ENCODE peak calls at places on chromosomes 5 and 9, in nine cellular contexts. One of them, this sample, is unnamed.

GRCh38 chr9:16030513-16031185 is 477.8 kb downstream of the CCDC171 start:
- DNase-seq in esophagus muscularis mucosa: no peak
- DNase-seq in tibial nerve: no peak
- DNase-seq in foreskin keratinocyte: peak
- DNase-seq in IMR-90: peak
- DNase-seq in AG10803: peak
- DNase-seq in neural progenitor cell: no peak
- DNase-seq in DND-41: peak
- DNase-seq in fibroblast of lung: peak
- DNase-seq in this sample: peak

GRCh38 chr9:115220339-115221009 is 102.5 kb upstream of the TNC start:
- DNase-seq in AG10803: peak
- DNase-seq in IMR-90: peak
- DNase-seq in tibial nerve: no peak
- DNase-seq in DND-41: no peak
- DNase-seq in foreskin keratinocyte: peak
- DNase-seq in fibroblast of lung: no peak
- DNase-seq in neural progenitor cell: peak
- DNase-seq in esophagus muscularis mucosa: no peak
- DNase-seq in this sample: no peak

GRCh38 chr5:84393969-84394368 is 9.3 kb upstream of the EDIL3 start:
- DNase-seq in esophagus muscularis mucosa: no peak
- DNase-seq in AG10803: peak
- DNase-seq in foreskin keratinocyte: peak
- DNase-seq in DND-41: no peak
- DNase-seq in tibial nerve: no peak
- DNase-seq in IMR-90: peak
- DNase-seq in neural progenitor cell: no peak
- DNase-seq in fibroblast of lung: peak
- DNase-seq in this sample: no peak

GRCh38 chr9:82202808-82203207 is 214.2 kb downstream of the SPATA31D1 start:
- DNase-seq in IMR-90: peak
- DNase-seq in neural progenitor cell: no peak
- DNase-seq in DND-41: no peak
- DNase-seq in esophagus muscularis mucosa: no peak
- DNase-seq in tibial nerve: no peak
- DNase-seq in AG10803: peak
- DNase-seq in fibroblast of lung: peak
- DNase-seq in foreskin keratinocyte: peak
- DNase-seq in this sample: peak

GRCh38 chr9:17082343-17082742 is 52.5 kb upstream of the CNTLN start:
- DNase-seq in DND-41: no peak
- DNase-seq in esophagus muscularis mucosa: no peak
- DNase-seq in IMR-90: peak
- DNase-seq in fibroblast of lung: peak
- DNase-seq in neural progenitor cell: peak
- DNase-seq in tibial nerve: peak
- DNase-seq in foreskin keratinocyte: peak
- DNase-seq in AG10803: peak
- DNase-seq in this sample: peak

GRCh38 chr5:81544351-81545001 is 150.5 kb upstream of the ACOT12 start:
- DNase-seq in tibial nerve: no peak
- DNase-seq in IMR-90: peak
- DNase-seq in AG10803: peak
- DNase-seq in esophagus muscularis mucosa: no peak
- DNase-seq in foreskin keratinocyte: peak
- DNase-seq in neural progenitor cell: no peak
- DNase-seq in fibroblast of lung: peak
- DNase-seq in DND-41: no peak
- DNase-seq in this sample: no peak

GRCh38 chr5:141942185-141942857 is 15.7 kb downstream of the PCDH12 start:
- DNase-seq in esophagus muscularis mucosa: no peak
- DNase-seq in IMR-90: no peak
- DNase-seq in fibroblast of lung: no peak
- DNase-seq in tibial nerve: no peak
- DNase-seq in neural progenitor cell: no peak
- DNase-seq in DND-41: no peak
- DNase-seq in AG10803: no peak
- DNase-seq in foreskin keratinocyte: no peak
- DNase-seq in this sample: no peak

GRCh38 chr5:27125856-27126255 is 87.5 kb upstream of the CDH9 start:
- DNase-seq in foreskin keratinocyte: no peak
- DNase-seq in neural progenitor cell: no peak
- DNase-seq in tibial nerve: no peak
- DNase-seq in AG10803: no peak
- DNase-seq in fibroblast of lung: no peak
- DNase-seq in DND-41: no peak
- DNase-seq in esophagus muscularis mucosa: no peak
- DNase-seq in IMR-90: no peak
- DNase-seq in this sample: no peak

GRCh38 chr9:93264338-93265125 is 80.6 kb downstream of the WNK2 start:
- DNase-seq in esophagus muscularis mucosa: peak
- DNase-seq in DND-41: no peak
- DNase-seq in neural progenitor cell: no peak
- DNase-seq in IMR-90: no peak
- DNase-seq in tibial nerve: no peak
- DNase-seq in foreskin keratinocyte: no peak
- DNase-seq in fibroblast of lung: no peak
- DNase-seq in AG10803: no peak
- DNase-seq in this sample: no peak

GRCh38 chr9:6218099-6218502 is 2.5 kb downstream of the IL33 start:
- DNase-seq in fibroblast of lung: peak
- DNase-seq in esophagus muscularis mucosa: no peak
- DNase-seq in DND-41: no peak
- DNase-seq in IMR-90: peak
- DNase-seq in AG10803: peak
- DNase-seq in neural progenitor cell: no peak
- DNase-seq in tibial nerve: peak
- DNase-seq in foreskin keratinocyte: peak
- DNase-seq in this sample: peak

GRCh38 chr9:112176410-112177010 is 1.4 kb upstream of the SUSD1 start:
- DNase-seq in neural progenitor cell: no peak
- DNase-seq in fibroblast of lung: no peak
- DNase-seq in esophagus muscularis mucosa: no peak
- DNase-seq in foreskin keratinocyte: no peak
- DNase-seq in tibial nerve: no peak
- DNase-seq in AG10803: no peak
- DNase-seq in IMR-90: no peak
- DNase-seq in DND-41: no peak
- DNase-seq in this sample: no peak

GRCh38 chr5:11894992-11895391 is 9.3 kb downstream of the CTNND2 start:
- DNase-seq in IMR-90: no peak
- DNase-seq in esophagus muscularis mucosa: no peak
- DNase-seq in neural progenitor cell: no peak
- DNase-seq in fibroblast of lung: no peak
- DNase-seq in AG10803: no peak
- DNase-seq in tibial nerve: no peak
- DNase-seq in foreskin keratinocyte: no peak
- DNase-seq in DND-41: no peak
- DNase-seq in this sample: no peak

GRCh38 chr5:176514244-176514918 is 22.8 kb downstream of the RNF44 start:
- DNase-seq in foreskin keratinocyte: no peak
- DNase-seq in AG10803: no peak
- DNase-seq in IMR-90: no peak
- DNase-seq in tibial nerve: no peak
- DNase-seq in fibroblast of lung: no peak
- DNase-seq in neural progenitor cell: no peak
- DNase-seq in DND-41: no peak
- DNase-seq in esophagus muscularis mucosa: no peak
- DNase-seq in this sample: no peak

GRCh38 chr9:37369671-37370070 is 52.8 kb upstream of the GRHPR start:
- DNase-seq in esophagus muscularis mucosa: no peak
- DNase-seq in neural progenitor cell: no peak
- DNase-seq in fibroblast of lung: no peak
- DNase-seq in AG10803: no peak
- DNase-seq in tibial nerve: no peak
- DNase-seq in foreskin keratinocyte: no peak
- DNase-seq in DND-41: no peak
- DNase-seq in IMR-90: no peak
- DNase-seq in this sample: no peak
- TF ChIP-seq CTCF in esophagus muscularis mucosa: no peak
- TF ChIP-seq CTCF in neural progenitor cell: no peak
- TF ChIP-seq CTCF in fibroblast of lung: no peak
- TF ChIP-seq CTCF in AG10803: no peak
- TF ChIP-seq CTCF in tibial nerve: no peak
- TF ChIP-seq CTCF in foreskin keratinocyte: no peak
- TF ChIP-seq CTCF in DND-41: no peak
- TF ChIP-seq CTCF in IMR-90: no peak
- TF ChIP-seq CTCF in this sample: no peak

DNA sequence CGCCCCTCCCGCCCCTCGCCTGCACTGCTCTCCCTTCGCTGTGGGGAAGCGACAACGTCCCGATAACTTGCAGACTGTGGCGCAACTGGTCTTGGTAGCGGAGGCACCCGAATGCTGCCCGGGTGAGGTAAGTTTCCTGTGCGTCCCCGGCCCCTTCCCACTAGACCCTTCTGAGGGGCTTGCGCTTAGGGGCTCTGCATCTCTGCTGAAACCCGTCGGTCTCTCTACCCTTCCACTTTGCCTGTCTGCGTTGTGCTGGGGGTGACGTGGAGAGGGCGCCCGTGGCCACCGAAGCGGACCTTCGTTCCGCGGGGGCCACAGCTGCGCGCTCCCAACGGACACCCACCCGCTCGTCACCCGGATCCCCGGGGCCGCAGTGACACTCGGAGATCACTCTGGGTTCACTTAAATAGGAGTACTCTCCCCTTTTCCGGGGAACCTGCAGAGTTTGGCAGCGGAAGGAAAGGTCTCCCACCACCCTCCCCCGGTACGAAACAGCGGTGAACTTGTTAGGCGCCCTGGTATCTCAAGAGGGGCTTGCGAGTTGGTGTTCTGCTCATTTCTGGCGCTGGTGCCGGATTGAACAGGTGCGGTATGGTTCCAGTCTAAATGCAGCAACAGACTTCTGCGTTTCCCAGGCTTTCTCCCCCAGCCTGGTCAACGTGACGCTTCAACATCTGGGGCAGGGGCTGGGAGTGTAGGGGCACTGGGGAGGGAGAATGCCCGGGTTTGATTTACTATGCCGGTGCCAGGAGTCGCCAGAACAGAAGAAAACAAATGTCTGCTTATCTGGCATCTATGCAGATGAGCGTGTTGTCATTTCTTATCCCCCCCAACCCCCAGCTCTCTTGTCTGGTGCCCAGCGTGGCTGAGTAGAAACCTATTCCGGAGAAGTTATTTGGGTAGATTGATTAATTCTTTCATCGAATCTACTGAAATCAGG is 867 bp downstream of the PIP5K1B start:
- DNase-seq in tibial nerve: no peak
- DNase-seq in IMR-90: no peak
- DNase-seq in fibroblast of lung: peak
- DNase-seq in esophagus muscularis mucosa: peak
- DNase-seq in AG10803: no peak
- DNase-seq in DND-41: no peak
- DNase-seq in neural progenitor cell: peak
- DNase-seq in foreskin keratinocyte: no peak
- DNase-seq in this sample: no peak
- TF ChIP-seq CTCF in tibial nerve: no peak
- TF ChIP-seq CTCF in IMR-90: no peak
- TF ChIP-seq CTCF in fibroblast of lung: no peak
- TF ChIP-seq CTCF in esophagus muscularis mucosa: no peak
- TF ChIP-seq CTCF in AG10803: no peak
- TF ChIP-seq CTCF in DND-41: no peak
- TF ChIP-seq CTCF in neural progenitor cell: no peak
- TF ChIP-seq CTCF in foreskin keratinocyte: no peak
- TF ChIP-seq CTCF in this sample: no peak

GRCh38 chr5:75243510-75243909 is 6.8 kb upstream of the ANKRD31 start:
- DNase-seq in tibial nerve: no peak
- DNase-seq in IMR-90: no peak
- DNase-seq in fibroblast of lung: no peak
- DNase-seq in neural progenitor cell: no peak
- DNase-seq in DND-41: no peak
- DNase-seq in esophagus muscularis mucosa: no peak
- DNase-seq in foreskin keratinocyte: peak
- DNase-seq in AG10803: no peak
- DNase-seq in this sample: no peak
- TF ChIP-seq CTCF in tibial nerve: no peak
- TF ChIP-seq CTCF in IMR-90: no peak
- TF ChIP-seq CTCF in fibroblast of lung: no peak
- TF ChIP-seq CTCF in neural progenitor cell: no peak
- TF ChIP-seq CTCF in DND-41: no peak
- TF ChIP-seq CTCF in esophagus muscularis mucosa: no peak
- TF ChIP-seq CTCF in foreskin keratinocyte: no peak
- TF ChIP-seq CTCF in AG10803: no peak
- TF ChIP-seq CTCF in this sample: no peak

DNA sequence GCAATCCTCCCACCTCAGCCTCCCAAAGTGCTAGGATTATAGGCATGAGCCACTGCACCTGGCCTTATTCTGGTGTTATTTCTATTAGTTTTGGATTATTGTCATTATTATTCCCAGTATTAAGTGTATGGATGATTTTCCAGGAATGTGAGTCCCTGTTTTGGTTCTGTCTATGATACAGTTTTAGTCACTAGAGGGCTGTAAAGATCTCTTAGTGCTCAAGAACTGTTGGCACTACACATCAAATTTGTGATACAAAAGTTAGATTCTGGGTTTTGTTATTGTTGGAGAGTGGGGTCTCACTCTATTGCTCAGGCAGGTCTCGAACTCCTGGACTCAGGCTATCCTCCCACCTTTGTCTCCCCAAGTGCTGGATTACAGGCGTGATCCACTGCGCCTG is 12.1 kb downstream of the CCL28 start:
- DNase-seq in neural progenitor cell: no peak
- DNase-seq in AG10803: peak
- DNase-seq in DND-41: no peak
- DNase-seq in tibial nerve: no peak
- DNase-seq in IMR-90: peak
- DNase-seq in esophagus muscularis mucosa: no peak
- DNase-seq in fibroblast of lung: peak
- DNase-seq in foreskin keratinocyte: no peak
- DNase-seq in this sample: peak
- TF ChIP-seq CTCF in neural progenitor cell: no peak
- TF ChIP-seq CTCF in AG10803: peak
- TF ChIP-seq CTCF in DND-41: no peak
- TF ChIP-seq CTCF in tibial nerve: no peak
- TF ChIP-seq CTCF in IMR-90: peak
- TF ChIP-seq CTCF in esophagus muscularis mucosa: no peak
- TF ChIP-seq CTCF in fibroblast of lung: peak
- TF ChIP-seq CTCF in foreskin keratinocyte: peak
- TF ChIP-seq CTCF in this sample: peak

GRCh38 chr5:18043344-18043743 is 409.1 kb downstream of the TAF11L14 start:
- DNase-seq in neural progenitor cell: no peak
- DNase-seq in tibial nerve: no peak
- DNase-seq in foreskin keratinocyte: peak
- DNase-seq in AG10803: no peak
- DNase-seq in IMR-90: no peak
- DNase-seq in esophagus muscularis mucosa: no peak
- DNase-seq in DND-41: no peak
- DNase-seq in fibroblast of lung: no peak
- DNase-seq in this sample: no peak
- TF ChIP-seq CTCF in neural progenitor cell: no peak
- TF ChIP-seq CTCF in tibial nerve: no peak
- TF ChIP-seq CTCF in foreskin keratinocyte: peak
- TF ChIP-seq CTCF in AG10803: no peak
- TF ChIP-seq CTCF in IMR-90: no peak
- TF ChIP-seq CTCF in esophagus muscularis mucosa: no peak
- TF ChIP-seq CTCF in DND-41: no peak
- TF ChIP-seq CTCF in fibroblast of lung: no peak
- TF ChIP-seq CTCF in this sample: no peak